ENCODE peak calls at places on chromosomes 13 and 19, in five cellular contexts. A is sigmoid colon; T is tibial nerve; Q is CD4-positive, CD25-positive, alpha-beta regulatory T cell; I is lower leg skin. Z is an unnamed sample.

GRCh38 chr19:36638862-36639510 is 27.7 kb downstream of the ZNF461 start:
- DNase-seq in A (no peak), T (no peak), Q (no peak), I (no peak), Z (no peak)

GRCh38 chr13:30864352-30865130 is 41.5 kb upstream of the MEDAG start:
- DNase-seq in A (no peak), T (no peak), Q (no peak), I (no peak), Z (peak; percentile 50)

GRCh38 chr19:29560313-29561075 is 34.7 kb downstream of the VSTM2B start:
- DNase-seq in A (no peak), T (no peak), Q (no peak), I (no peak), Z (no peak)

GRCh38 chr19:9877775-9878510 is 42.8 kb downstream of the PIN1 start:
- DNase-seq in A (no peak), T (no peak), Q (no peak), I (no peak), Z (no peak)

GRCh38 chr13:113666951-113667701 is at the start of gene GRK1:
- DNase-seq in A (peak; percentile 60), T (no peak), Q (no peak), I (no peak), Z (peak; percentile 64)

GRCh38 chr13:48160879-48161278 is 66.0 kb upstream of the MED4 start:
- DNase-seq in A (no peak), T (peak; percentile 55), Q (no peak), I (peak; percentile 74), Z (no peak)

GRCh38 chr13:29457299-29457698 is 138.2 kb downstream of the SLC7A1 start:
- DNase-seq in A (no peak), T (no peak), Q (no peak), I (no peak), Z (no peak)

GRCh38 chr13:40611635-40612422 is 54.6 kb downstream of the FOXO1 start:
- DNase-seq in A (no peak), T (no peak), Q (no peak), I (no peak), Z (peak; percentile 60)

GRCh38 chr13:32426191-32426980 is 1.5 kb downstream of the N4BP2L1 start:
- DNase-seq in A (no peak), T (peak; percentile 17), Q (peak; percentile 23), I (no peak), Z (peak; percentile 46)

GRCh38 chr19:5340637-5341447 is at the start of gene PTPRS:
- DNase-seq in A (peak; percentile 88), T (peak; percentile 38), Q (peak; percentile 37), I (peak; percentile 30), Z (peak; percentile 95)

GRCh38 chr19:5339950-5340636 is 519 bp downstream of the PTPRS start:
- DNase-seq in A (no peak), T (no peak), Q (no peak), I (no peak), Z (peak; percentile 85)

GRCh38 chr19:5337886-5338595 is 2.6 kb downstream of the PTPRS start:
- DNase-seq in A (no peak), T (no peak), Q (no peak), I (no peak), Z (peak; percentile 55)

GRCh38 chr19:5338661-5339469 is 1.7 kb downstream of the PTPRS start:
- DNase-seq in A (no peak), T (no peak), Q (no peak), I (no peak), Z (peak; percentile 82)

GRCh38 chr19:5339470-5339949 is 1.1 kb downstream of the PTPRS start:
- DNase-seq in A (no peak), T (no peak), Q (no peak), I (no peak), Z (no peak)
- H3K4me3 ChIP-seq in A (peak overlapping the region; percentile 54), T (peak overlapping the region; percentile 63), Q (no peak overlapping the region), I (no peak overlapping the region), Z (peak overlapping the region; percentile 86)

DNA sequence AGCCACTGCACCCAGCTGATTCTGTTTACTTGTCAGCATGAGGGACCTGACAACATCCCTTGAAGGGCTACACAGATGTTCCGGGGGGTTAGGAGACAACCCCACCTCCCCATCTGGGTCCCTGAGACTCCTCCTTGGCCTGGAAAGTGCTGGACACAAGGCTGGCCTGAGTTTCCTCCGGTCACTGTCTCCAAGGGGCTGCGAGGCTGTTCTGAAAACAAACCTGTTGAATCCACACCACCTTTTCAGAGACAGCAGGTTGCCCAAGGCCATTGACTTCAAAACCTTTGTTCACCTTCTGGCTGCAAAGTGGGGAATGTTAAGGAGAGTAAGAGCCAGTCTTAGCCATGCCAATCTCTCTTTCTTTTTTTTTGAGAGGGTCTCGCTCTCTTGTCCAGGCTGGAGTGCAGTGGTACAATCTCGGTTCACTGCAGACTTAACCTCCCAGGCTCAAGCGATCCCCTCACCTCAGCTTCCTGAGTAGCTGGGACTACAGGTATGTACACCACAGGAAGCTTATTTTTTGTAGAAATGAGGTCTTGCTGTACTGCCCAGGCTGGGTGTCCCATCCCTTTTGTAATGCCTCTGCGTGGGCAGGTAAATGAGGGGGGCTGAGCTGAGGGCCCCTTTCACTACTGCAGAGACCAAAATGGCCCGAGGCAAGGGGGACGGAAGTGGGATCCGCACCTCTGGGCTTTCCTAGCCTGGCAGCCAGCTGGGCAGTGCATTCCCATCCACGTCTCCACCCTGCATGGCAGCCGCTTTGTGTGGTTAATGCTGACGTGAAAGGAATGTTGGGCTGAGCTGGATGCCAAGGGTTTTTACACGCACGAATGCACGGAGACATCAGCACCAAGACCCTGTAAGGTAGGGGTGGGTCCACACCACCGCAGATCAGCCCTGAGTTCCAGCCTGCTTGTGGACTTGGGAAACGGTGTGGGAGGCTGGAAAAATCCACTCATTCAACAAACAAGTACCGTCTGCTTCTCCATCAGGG is 1.9 kb upstream of the ZNF628 start:
- DNase-seq in A (no peak), T (no peak), Q (no peak), I (no peak), Z (peak; percentile 61)
- H3K4me3 ChIP-seq in A (no peak overlapping the region), T (no peak overlapping the region), Q (no peak overlapping the region), I (no peak overlapping the region), Z (no peak overlapping the region)

DNA sequence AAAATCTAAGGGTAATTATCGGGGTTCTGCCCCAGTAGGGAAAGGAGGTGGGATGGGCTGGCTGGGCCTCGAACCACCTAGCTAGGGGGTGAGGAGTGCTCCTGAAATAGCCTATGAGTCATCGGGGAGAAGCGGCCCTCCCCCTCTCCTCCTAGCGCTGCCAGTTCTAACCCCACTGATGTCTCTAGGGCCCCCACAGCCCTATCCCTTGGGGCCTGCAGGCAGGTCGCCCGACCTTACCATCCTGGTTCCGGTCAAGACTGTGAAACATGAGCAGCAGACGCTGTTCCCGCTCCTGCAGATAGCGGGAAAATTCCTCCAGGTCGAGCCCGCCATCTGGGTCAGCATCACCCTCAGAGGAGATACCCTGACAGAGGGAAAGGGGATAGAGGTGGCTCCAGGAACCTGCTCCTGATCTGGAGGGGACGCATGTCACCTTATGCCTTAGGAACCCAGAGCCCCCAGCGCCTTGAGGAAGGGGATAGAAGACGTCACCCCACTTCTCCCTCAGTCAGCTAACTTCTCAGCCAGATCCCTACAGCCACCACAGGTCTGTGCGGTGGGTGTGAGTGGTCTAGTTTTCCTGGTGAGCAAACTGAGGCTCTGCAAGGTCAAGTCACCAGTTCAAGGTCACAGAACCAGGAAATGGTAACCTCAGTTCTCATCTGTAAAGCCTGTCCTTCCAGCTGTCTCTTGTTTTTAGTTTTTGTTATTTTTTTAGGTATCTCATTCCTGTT is 1.5 kb downstream of the SLC25A23 start:
- DNase-seq in A (no peak), T (no peak), Q (no peak), I (no peak), Z (no peak)
- H3K4me3 ChIP-seq in A (peak overlapping the region; percentile 75), T (peak overlapping the region; percentile 86), Q (no peak overlapping the region), I (no peak overlapping the region), Z (peak overlapping the region; percentile 87)

GRCh38 chr19:1274852-1275259 is 474 bp upstream of the FAM174C start:
- DNase-seq in A (peak; percentile 77), T (no peak), Q (no peak), I (no peak), Z (peak; percentile 81)
- H3K4me3 ChIP-seq in A (peak overlapping the region; percentile 63), T (peak overlapping the region; percentile 71), Q (no peak overlapping the region), I (no peak overlapping the region), Z (peak overlapping the region; percentile 87)

GRCh38 chr19:35141627-35142401 is 1.2 kb upstream of the FXYD7 start:
- DNase-seq in A (no peak), T (no peak), Q (no peak), I (no peak), Z (peak; percentile 65)
- H3K4me3 ChIP-seq in A (no peak overlapping the region), T (peak overlapping the region; percentile 43), Q (peak overlapping the region; percentile 64), I (no peak overlapping the region), Z (peak overlapping the region; percentile 73)

GRCh38 chr19:1058112-1058511 is 8.9 kb upstream of the ARHGAP45 start:
- DNase-seq in A (no peak), T (no peak), Q (no peak), I (no peak), Z (no peak)

GRCh38 chr19:1055886-1056620 is 10.9 kb upstream of the ARHGAP45 start:
- DNase-seq in A (no peak), T (no peak), Q (no peak), I (no peak), Z (no peak)

GRCh38 chr19:1055028-1055425 is 11.9 kb upstream of the ARHGAP45 start:
- DNase-seq in A (no peak), T (no peak), Q (no peak), I (no peak), Z (no peak)

GRCh38 chr19:1054102-1055027 is 12.6 kb upstream of the ARHGAP45 start:
- DNase-seq in A (no peak), T (no peak), Q (no peak), I (no peak), Z (no peak)

DNA sequence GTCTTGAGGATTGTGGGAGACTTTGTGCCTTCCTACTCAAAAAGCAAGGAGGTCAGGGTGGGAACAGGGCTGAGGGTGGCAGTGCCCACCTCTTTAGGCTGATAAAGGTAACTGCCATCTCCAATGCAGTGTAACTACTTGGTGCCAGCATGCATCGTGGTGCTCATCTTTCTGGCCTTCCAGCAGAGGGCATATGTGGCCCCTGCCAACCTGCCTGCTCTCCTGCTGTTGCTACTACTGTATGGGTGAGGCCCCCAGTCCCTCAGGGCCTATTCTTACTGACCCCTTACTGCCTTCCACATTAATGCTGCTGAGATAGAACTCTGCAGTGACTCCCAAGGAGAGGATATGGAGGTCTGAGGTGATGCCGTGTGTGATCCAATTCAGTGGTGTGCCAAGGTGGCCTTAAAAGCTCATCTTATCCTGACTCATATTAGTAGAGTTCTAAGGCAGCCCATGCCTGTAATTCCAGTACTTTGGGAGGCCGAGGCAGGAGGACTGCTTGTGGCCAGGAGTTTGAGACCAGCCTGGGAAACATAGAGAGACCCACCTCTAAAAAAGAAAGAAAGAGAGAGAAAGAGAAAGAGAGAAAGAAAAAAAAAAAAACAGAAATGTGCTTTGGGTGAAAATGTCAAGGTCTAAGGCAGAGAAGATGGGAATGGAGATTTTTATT is 9.6 kb upstream of the ARHGAP45 start:
- DNase-seq in A (no peak), T (no peak), Q (no peak), I (no peak), Z (peak; percentile 69)
- H3K4me3 ChIP-seq in A (no peak overlapping the region), T (no peak overlapping the region), Q (no peak overlapping the region), I (no peak overlapping the region), Z (no peak overlapping the region)

DNA sequence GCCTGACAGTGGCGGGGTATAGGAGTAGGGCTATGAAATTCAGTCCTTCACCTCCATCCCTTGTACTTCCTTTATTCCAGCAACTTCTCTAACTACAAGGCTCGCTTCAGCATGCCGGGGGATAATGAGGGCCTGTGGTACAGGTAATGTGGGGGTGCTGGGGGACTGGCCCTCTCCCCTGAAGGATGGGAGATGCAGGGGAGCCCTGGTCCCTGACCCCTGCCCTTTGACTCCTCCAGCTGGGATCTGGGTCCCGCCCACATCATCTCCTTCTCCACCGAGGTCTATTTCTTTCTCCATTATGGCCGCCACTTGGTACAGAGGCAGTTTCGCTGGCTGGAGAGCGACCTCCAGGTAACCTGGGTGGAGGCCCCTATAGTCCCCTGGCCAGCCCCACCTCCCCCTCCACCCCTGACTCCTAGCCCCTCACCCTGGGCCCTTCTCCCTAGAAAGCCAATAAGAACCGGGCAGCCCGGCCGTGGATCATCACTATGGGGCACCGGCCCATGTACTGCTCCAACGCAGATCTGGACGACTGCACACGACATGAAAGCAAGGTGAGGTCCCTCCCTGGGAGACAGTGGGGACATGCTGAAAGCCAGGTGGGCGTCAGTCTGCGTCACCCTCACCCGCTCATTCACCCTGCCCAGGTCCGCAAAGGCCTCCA is 16.5 kb downstream of the ACP7 start:
- DNase-seq in A (no peak), T (no peak), Q (no peak), I (no peak), Z (no peak)
- H3K4me3 ChIP-seq in A (no peak overlapping the region), T (no peak overlapping the region), Q (no peak overlapping the region), I (no peak overlapping the region), Z (no peak overlapping the region)

Z was measured in endodermal cell.